ENCODE peak calls at places on chromosomes 1 and 21, in eight cellular contexts. One of them, this sample, is unnamed.

GRCh38 chr1:50917128-50917795 is 42.8 kb downstream of the FAF1 start:
- DNase-seq in gastrocnemius medialis: no peak
- DNase-seq in astrocyte of the spinal cord: no peak
- DNase-seq in lung microvascular endothelial cell: no peak
- DNase-seq in mucosa of descending colon: no peak
- DNase-seq in mucosa of gallbladder: no peak
- DNase-seq in M059J: no peak
- DNase-seq in activated naive CD4-positive, alpha-beta T cell treated with Interleukin-2 at 50 U/mL for 16 hours: no peak
- DNase-seq in this sample: no peak

GRCh38 chr1:36889846-36890245 is 144.5 kb downstream of the GRIK3 start:
- DNase-seq in lung microvascular endothelial cell: no peak
- DNase-seq in gastrocnemius medialis: no peak
- DNase-seq in astrocyte of the spinal cord: no peak
- DNase-seq in mucosa of descending colon: no peak
- DNase-seq in M059J: no peak
- DNase-seq in activated naive CD4-positive, alpha-beta T cell treated with Interleukin-2 at 50 U/mL for 16 hours: no peak
- DNase-seq in mucosa of gallbladder: peak; percentile 8
- DNase-seq in this sample: no peak

GRCh38 chr1:153661111-153661708 is 2.7 kb downstream of the SNAPIN start:
- DNase-seq in activated naive CD4-positive, alpha-beta T cell treated with Interleukin-2 at 50 U/mL for 16 hours: no peak
- DNase-seq in mucosa of gallbladder: no peak
- DNase-seq in lung microvascular endothelial cell: no peak
- DNase-seq in M059J: peak; percentile 75
- DNase-seq in astrocyte of the spinal cord: peak; percentile 67
- DNase-seq in gastrocnemius medialis: no peak
- DNase-seq in mucosa of descending colon: no peak
- DNase-seq in this sample: peak; percentile 46

GRCh38 chr1:180234369-180235076 is 4.5 kb downstream of the LHX4 start:
- DNase-seq in astrocyte of the spinal cord: no peak
- DNase-seq in mucosa of gallbladder: no peak
- DNase-seq in mucosa of descending colon: peak; percentile 70
- DNase-seq in gastrocnemius medialis: no peak
- DNase-seq in lung microvascular endothelial cell: no peak
- DNase-seq in activated naive CD4-positive, alpha-beta T cell treated with Interleukin-2 at 50 U/mL for 16 hours: no peak
- DNase-seq in M059J: peak; percentile 34
- DNase-seq in this sample: no peak

GRCh38 chr1:66750578-66750977 is 1.7 kb upstream of the DYNLT5 start:
- DNase-seq in mucosa of gallbladder: no peak
- DNase-seq in gastrocnemius medialis: no peak
- DNase-seq in astrocyte of the spinal cord: no peak
- DNase-seq in activated naive CD4-positive, alpha-beta T cell treated with Interleukin-2 at 50 U/mL for 16 hours: no peak
- DNase-seq in lung microvascular endothelial cell: no peak
- DNase-seq in M059J: no peak
- DNase-seq in mucosa of descending colon: no peak
- DNase-seq in this sample: no peak

GRCh38 chr1:20837554-20838192 is 50.6 kb upstream of the HP1BP3 start:
- DNase-seq in M059J: no peak
- DNase-seq in lung microvascular endothelial cell: no peak
- DNase-seq in activated naive CD4-positive, alpha-beta T cell treated with Interleukin-2 at 50 U/mL for 16 hours: no peak
- DNase-seq in astrocyte of the spinal cord: no peak
- DNase-seq in gastrocnemius medialis: no peak
- DNase-seq in mucosa of descending colon: no peak
- DNase-seq in mucosa of gallbladder: no peak
- DNase-seq in this sample: no peak

GRCh38 chr1:2974701-2975301 is 46.5 kb upstream of the ACTRT2 start:
- DNase-seq in activated naive CD4-positive, alpha-beta T cell treated with Interleukin-2 at 50 U/mL for 16 hours: no peak
- DNase-seq in lung microvascular endothelial cell: no peak
- DNase-seq in mucosa of descending colon: no peak
- DNase-seq in astrocyte of the spinal cord: no peak
- DNase-seq in M059J: no peak
- DNase-seq in gastrocnemius medialis: peak; percentile 3
- DNase-seq in mucosa of gallbladder: no peak
- DNase-seq in this sample: no peak

GRCh38 chr1:15128520-15129313 is 24.8 kb upstream of the TMEM51 start:
- DNase-seq in mucosa of descending colon: no peak
- DNase-seq in lung microvascular endothelial cell: peak; percentile 84
- DNase-seq in activated naive CD4-positive, alpha-beta T cell treated with Interleukin-2 at 50 U/mL for 16 hours: peak; percentile 78
- DNase-seq in M059J: peak; percentile 66
- DNase-seq in gastrocnemius medialis: peak; percentile 17
- DNase-seq in mucosa of gallbladder: peak; percentile 81
- DNase-seq in astrocyte of the spinal cord: peak; percentile 62
- DNase-seq in this sample: peak; percentile 81

GRCh38 chr1:1960480-1961196 is 41.6 kb upstream of the TMEM52 start:
- DNase-seq in M059J: no peak
- DNase-seq in mucosa of descending colon: no peak
- DNase-seq in mucosa of gallbladder: no peak
- DNase-seq in activated naive CD4-positive, alpha-beta T cell treated with Interleukin-2 at 50 U/mL for 16 hours: no peak
- DNase-seq in gastrocnemius medialis: no peak
- DNase-seq in lung microvascular endothelial cell: no peak
- DNase-seq in astrocyte of the spinal cord: no peak
- DNase-seq in this sample: no peak

GRCh38 chr1:169129109-169129789 is 22.8 kb downstream of the ATP1B1 start:
- DNase-seq in astrocyte of the spinal cord: no peak
- DNase-seq in activated naive CD4-positive, alpha-beta T cell treated with Interleukin-2 at 50 U/mL for 16 hours: no peak
- DNase-seq in mucosa of gallbladder: no peak
- DNase-seq in M059J: peak; percentile 22
- DNase-seq in gastrocnemius medialis: no peak
- DNase-seq in mucosa of descending colon: no peak
- DNase-seq in lung microvascular endothelial cell: no peak
- DNase-seq in this sample: no peak

GRCh38 chr1:94285026-94285654 is 47.8 kb upstream of the ARHGAP29 start:
- DNase-seq in M059J: peak; percentile 71
- DNase-seq in mucosa of descending colon: no peak
- DNase-seq in mucosa of gallbladder: no peak
- DNase-seq in gastrocnemius medialis: no peak
- DNase-seq in lung microvascular endothelial cell: no peak
- DNase-seq in activated naive CD4-positive, alpha-beta T cell treated with Interleukin-2 at 50 U/mL for 16 hours: no peak
- DNase-seq in astrocyte of the spinal cord: no peak
- DNase-seq in this sample: peak; percentile 39

GRCh38 chr1:220595179-220595578 is 67.2 kb downstream of the MARK1 start:
- DNase-seq in mucosa of gallbladder: no peak
- DNase-seq in mucosa of descending colon: no peak
- DNase-seq in gastrocnemius medialis: no peak
- DNase-seq in lung microvascular endothelial cell: no peak
- DNase-seq in astrocyte of the spinal cord: no peak
- DNase-seq in activated naive CD4-positive, alpha-beta T cell treated with Interleukin-2 at 50 U/mL for 16 hours: no peak
- DNase-seq in M059J: no peak
- DNase-seq in this sample: no peak

GRCh38 chr1:24714859-24715520 is 30.3 kb upstream of the CLIC4 start:
- DNase-seq in activated naive CD4-positive, alpha-beta T cell treated with Interleukin-2 at 50 U/mL for 16 hours: peak; percentile 34
- DNase-seq in astrocyte of the spinal cord: peak; percentile 57
- DNase-seq in gastrocnemius medialis: no peak
- DNase-seq in mucosa of gallbladder: no peak
- DNase-seq in lung microvascular endothelial cell: no peak
- DNase-seq in M059J: peak; percentile 93
- DNase-seq in mucosa of descending colon: no peak
- DNase-seq in this sample: no peak

GRCh38 chr1:46466477-46467182 is 23.0 kb upstream of the DMBX1 start:
- DNase-seq in M059J: no peak
- DNase-seq in gastrocnemius medialis: no peak
- DNase-seq in mucosa of gallbladder: no peak
- DNase-seq in lung microvascular endothelial cell: peak; percentile 18
- DNase-seq in activated naive CD4-positive, alpha-beta T cell treated with Interleukin-2 at 50 U/mL for 16 hours: no peak
- DNase-seq in astrocyte of the spinal cord: no peak
- DNase-seq in mucosa of descending colon: no peak
- DNase-seq in this sample: peak; percentile 92

GRCh38 chr21:27561116-27561515 is 594.2 kb upstream of the ADAMTS5 start:
- DNase-seq in gastrocnemius medialis: peak; percentile 87
- DNase-seq in astrocyte of the spinal cord: no peak
- DNase-seq in mucosa of gallbladder: no peak
- DNase-seq in M059J: peak; percentile 72
- DNase-seq in activated naive CD4-positive, alpha-beta T cell treated with Interleukin-2 at 50 U/mL for 16 hours: no peak
- DNase-seq in mucosa of descending colon: peak; percentile 49
- DNase-seq in lung microvascular endothelial cell: no peak
- DNase-seq in this sample: no peak

GRCh38 chr1:30327370-30328099 is 395.9 kb downstream of the MATN1 start:
- DNase-seq in M059J: no peak
- DNase-seq in astrocyte of the spinal cord: no peak
- DNase-seq in lung microvascular endothelial cell: no peak
- DNase-seq in activated naive CD4-positive, alpha-beta T cell treated with Interleukin-2 at 50 U/mL for 16 hours: no peak
- DNase-seq in mucosa of gallbladder: peak; percentile 7
- DNase-seq in gastrocnemius medialis: no peak
- DNase-seq in mucosa of descending colon: no peak
- DNase-seq in this sample: no peak

GRCh38 chr1:169031566-169032224 is 74.8 kb upstream of the ATP1B1 start:
- DNase-seq in lung microvascular endothelial cell: no peak
- DNase-seq in gastrocnemius medialis: no peak
- DNase-seq in astrocyte of the spinal cord: peak; percentile 43
- DNase-seq in M059J: peak; percentile 22
- DNase-seq in mucosa of descending colon: no peak
- DNase-seq in activated naive CD4-positive, alpha-beta T cell treated with Interleukin-2 at 50 U/mL for 16 hours: no peak
- DNase-seq in mucosa of gallbladder: no peak
- DNase-seq in this sample: no peak

GRCh38 chr1:67130673-67131072 is 4.1 kb downstream of the C1orf141 start:
- DNase-seq in gastrocnemius medialis: no peak
- DNase-seq in mucosa of gallbladder: no peak
- DNase-seq in mucosa of descending colon: no peak
- DNase-seq in M059J: no peak
- DNase-seq in astrocyte of the spinal cord: no peak
- DNase-seq in lung microvascular endothelial cell: no peak
- DNase-seq in activated naive CD4-positive, alpha-beta T cell treated with Interleukin-2 at 50 U/mL for 16 hours: no peak
- DNase-seq in this sample: no peak

GRCh38 chr21:26449161-26449560 is 123.9 kb downstream of the CYYR1 start:
- DNase-seq in mucosa of gallbladder: no peak
- DNase-seq in mucosa of descending colon: no peak
- DNase-seq in astrocyte of the spinal cord: peak; percentile 42
- DNase-seq in M059J: peak; percentile 9
- DNase-seq in lung microvascular endothelial cell: peak; percentile 56
- DNase-seq in activated naive CD4-positive, alpha-beta T cell treated with Interleukin-2 at 50 U/mL for 16 hours: no peak
- DNase-seq in gastrocnemius medialis: no peak
- DNase-seq in this sample: peak; percentile 49

GRCh38 chr21:45502600-45502999 is 39.6 kb downstream of the SLC19A1 start:
- DNase-seq in mucosa of gallbladder: no peak
- DNase-seq in M059J: no peak
- DNase-seq in gastrocnemius medialis: no peak
- DNase-seq in astrocyte of the spinal cord: no peak
- DNase-seq in lung microvascular endothelial cell: no peak
- DNase-seq in mucosa of descending colon: peak; percentile 17
- DNase-seq in activated naive CD4-positive, alpha-beta T cell treated with Interleukin-2 at 50 U/mL for 16 hours: no peak
- DNase-seq in this sample: no peak

GRCh38 chr1:171245458-171246064 is 2.7 kb upstream of the FMO1 start:
- DNase-seq in mucosa of descending colon: no peak
- DNase-seq in activated naive CD4-positive, alpha-beta T cell treated with Interleukin-2 at 50 U/mL for 16 hours: no peak
- DNase-seq in lung microvascular endothelial cell: peak; percentile 45
- DNase-seq in astrocyte of the spinal cord: peak; percentile 48
- DNase-seq in mucosa of gallbladder: peak; percentile 31
- DNase-seq in M059J: peak; percentile 49
- DNase-seq in gastrocnemius medialis: no peak
- DNase-seq in this sample: peak; percentile 52

GRCh38 chr1:46983825-46984586 is 39.5 kb upstream of the CYP4X1 start:
- DNase-seq in astrocyte of the spinal cord: peak; percentile 78
- DNase-seq in activated naive CD4-positive, alpha-beta T cell treated with Interleukin-2 at 50 U/mL for 16 hours: no peak
- DNase-seq in lung microvascular endothelial cell: no peak
- DNase-seq in mucosa of gallbladder: no peak
- DNase-seq in M059J: no peak
- DNase-seq in mucosa of descending colon: no peak
- DNase-seq in gastrocnemius medialis: no peak
- DNase-seq in this sample: peak; percentile 35

GRCh38 chr1:53878492-53879105 is 11.0 kb downstream of the YIPF1 start:
- DNase-seq in mucosa of descending colon: no peak
- DNase-seq in M059J: peak; percentile 55
- DNase-seq in astrocyte of the spinal cord: peak; percentile 70
- DNase-seq in mucosa of gallbladder: no peak
- DNase-seq in lung microvascular endothelial cell: peak; percentile 74
- DNase-seq in gastrocnemius medialis: no peak
- DNase-seq in activated naive CD4-positive, alpha-beta T cell treated with Interleukin-2 at 50 U/mL for 16 hours: no peak
- DNase-seq in this sample: peak; percentile 12

GRCh38 chr1:154775559-154776338 is 94.3 kb downstream of the KCNN3 start:
- DNase-seq in lung microvascular endothelial cell: no peak
- DNase-seq in astrocyte of the spinal cord: no peak
- DNase-seq in activated naive CD4-positive, alpha-beta T cell treated with Interleukin-2 at 50 U/mL for 16 hours: no peak
- DNase-seq in M059J: no peak
- DNase-seq in gastrocnemius medialis: no peak
- DNase-seq in mucosa of gallbladder: no peak
- DNase-seq in mucosa of descending colon: no peak
- DNase-seq in this sample: no peak

GRCh38 chr1:214549604-214550338 is 1.6 kb downstream of the PTPN14 start:
- DNase-seq in astrocyte of the spinal cord: peak; percentile 58
- DNase-seq in lung microvascular endothelial cell: no peak
- DNase-seq in mucosa of gallbladder: no peak
- DNase-seq in M059J: peak; percentile 67
- DNase-seq in activated naive CD4-positive, alpha-beta T cell treated with Interleukin-2 at 50 U/mL for 16 hours: no peak
- DNase-seq in gastrocnemius medialis: no peak
- DNase-seq in mucosa of descending colon: no peak
- DNase-seq in this sample: peak; percentile 58

GRCh38 chr1:70459502-70460225 is 48.6 kb downstream of the CTH start:
- DNase-seq in mucosa of descending colon: no peak
- DNase-seq in lung microvascular endothelial cell: no peak
- DNase-seq in astrocyte of the spinal cord: peak; percentile 45
- DNase-seq in gastrocnemius medialis: no peak
- DNase-seq in M059J: peak; percentile 88
- DNase-seq in mucosa of gallbladder: no peak
- DNase-seq in activated naive CD4-positive, alpha-beta T cell treated with Interleukin-2 at 50 U/mL for 16 hours: no peak
- DNase-seq in this sample: peak; percentile 32

GRCh38 chr1:60573726-60574409 is 500.3 kb upstream of the C1orf87 start:
- DNase-seq in astrocyte of the spinal cord: peak; percentile 79
- DNase-seq in gastrocnemius medialis: no peak
- DNase-seq in mucosa of descending colon: no peak
- DNase-seq in mucosa of gallbladder: no peak
- DNase-seq in lung microvascular endothelial cell: peak; percentile 73
- DNase-seq in M059J: peak; percentile 19
- DNase-seq in activated naive CD4-positive, alpha-beta T cell treated with Interleukin-2 at 50 U/mL for 16 hours: no peak
- DNase-seq in this sample: peak; percentile 22